ENCODE peak calls at places on chromosomes 6 and 20, in five cellular contexts. Z is pancreas, V is right atrium auricular region, P is aorta, F is AG04450. X is an unnamed sample.

GRCh38 chr6:35552285-35552917 is 39.7 kb upstream of the TULP1 start:
- DNase-seq in V (no peak), F (no peak), P (no peak), Z (peak; percentile 58), X (no peak)

GRCh38 chr6:11854418-11855165 is 76.0 kb upstream of the ADTRP start:
- DNase-seq in V (no peak), F (peak; percentile 26), Z (no peak), P (no peak), X (no peak)

GRCh38 chr20:17503501-17504325 is 27.5 kb downstream of the BFSP1 start:
- DNase-seq in P (no peak), Z (no peak), V (no peak), F (no peak), X (no peak)

GRCh38 chr6:79246891-79247290 is 12.4 kb upstream of the HMGN3 start:
- DNase-seq in Z (no peak), P (no peak), V (no peak), F (no peak), X (no peak)

GRCh38 chr6:92110390-92110789 is 1309.0 kb downstream of the EPHA7 start:
- DNase-seq in F (no peak), Z (no peak), P (no peak), V (no peak), X (no peak)

GRCh38 chr6:5438882-5439584 is 177.7 kb downstream of the FARS2 start:
- DNase-seq in P (no peak), F (no peak), Z (no peak), V (no peak), X (no peak)

GRCh38 chr6:134372603-134373281 is 54.8 kb upstream of the SGK1 start:
- DNase-seq in V (peak; percentile 75), Z (no peak), F (no peak), P (peak; percentile 71), X (no peak)

GRCh38 chr20:39295301-39295700 is 333.2 kb downstream of the DHX35 start:
- DNase-seq in Z (no peak), V (no peak), F (no peak), P (no peak), X (no peak)

GRCh38 chr6:35406666-35407065 is 45.5 kb upstream of the FANCE start:
- DNase-seq in V (no peak), Z (no peak), P (no peak), F (no peak), X (no peak)

GRCh38 chr6:162336359-162336758 is 391.2 kb downstream of the PRKN start:
- DNase-seq in P (no peak), V (no peak), Z (no peak), F (no peak), X (no peak)

GRCh38 chr6:57267586-57268293 is 45.6 kb upstream of the RAB23 start:
- DNase-seq in Z (peak; percentile 17), F (peak; percentile 96), P (no peak), V (no peak), X (no peak)

GRCh38 chr6:24125980-24126379 is at the start of gene NRSN1:
- DNase-seq in F (no peak), P (no peak), V (no peak), Z (peak; percentile 18), X (peak; percentile 76)

GRCh38 chr20:31849306-31849930 is 4.0 kb upstream of the FOXS1 start:
- DNase-seq in Z (peak; percentile 80), P (no peak), F (no peak), V (no peak), X (no peak)

GRCh38 chr6:156423075-156423474 is 354.1 kb upstream of the ARID1B start:
- DNase-seq in Z (no peak), F (no peak), V (no peak), P (no peak), X (no peak)

GRCh38 chr6:156658596-156659316 is 118.4 kb upstream of the ARID1B start:
- DNase-seq in Z (no peak), V (no peak), P (no peak), F (no peak), X (no peak)

GRCh38 chr6:91509711-91510110 is 922.8 kb upstream of the MAP3K7 start:
- DNase-seq in Z (no peak), P (no peak), V (no peak), F (no peak), X (no peak)

GRCh38 chr6:154969796-154970195 is 25.3 kb upstream of the TIAM2 start:
- DNase-seq in F (no peak), P (no peak), V (no peak), Z (no peak), X (no peak)

GRCh38 chr20:44736170-44737021 is 9.3 kb upstream of the KCNK15 start:
- DNase-seq in P (no peak), Z (peak; percentile 78), V (peak; percentile 86), F (no peak), X (peak; percentile 91)

GRCh38 chr6:140183881-140184280 is 809.4 kb upstream of the CITED2 start:
- DNase-seq in P (no peak), F (no peak), V (no peak), Z (no peak), X (no peak)

GRCh38 chr20:63361507-63362425 is 617 bp upstream of the CHRNA4 start:
- DNase-seq in V (no peak), F (no peak), Z (no peak), P (no peak), X (no peak)

GRCh38 chr20:23235173-23236027 is 115.2 kb upstream of the NXT1 start:
- DNase-seq in P (peak; percentile 84), Z (no peak), V (peak; percentile 81), F (no peak), X (peak; percentile 5)

GRCh38 chr6:147131728-147132127 is 72.5 kb upstream of the STXBP5 start:
- DNase-seq in V (no peak), F (no peak), P (no peak), Z (no peak), X (no peak)

GRCh38 chr6:148999501-148999900 is 252.7 kb downstream of the UST start:
- DNase-seq in P (no peak), V (no peak), Z (no peak), F (no peak), X (no peak)

GRCh38 chr6:85680388-85680787 is 37.7 kb upstream of the SYNCRIP start:
- DNase-seq in Z (no peak), V (no peak), F (no peak), P (no peak), X (no peak)

GRCh38 chr20:17518339-17519052 is 12.7 kb downstream of the BFSP1 start:
- DNase-seq in P (no peak), F (no peak), V (no peak), Z (no peak), X (no peak)

GRCh38 chr20:34082232-34082887 is 29.7 kb downstream of the EIF2S2 start:
- DNase-seq in Z (no peak), P (no peak), V (no peak), F (no peak), X (no peak)

GRCh38 chr6:10722570-10722819 is 375 bp upstream of the TMEM14C start:
- DNase-seq in P (no peak), V (no peak), F (no peak), Z (no peak), X (no peak)

GRCh38 chr6:44110005-44110681 is 17.1 kb downstream of the MRPL14 start:
- DNase-seq in V (no peak), Z (no peak), F (no peak), P (no peak), X (no peak)
- H3K27ac ChIP-seq in V (peak overlapping the region; percentile 87), Z (no peak overlapping the region), F (no peak overlapping the region), P (no peak overlapping the region), X (no peak overlapping the region)

GRCh38 chr6:27786048-27786447 is 126.1 kb downstream of the OR2B2 start:
- DNase-seq in V (no peak), P (no peak), F (no peak), Z (no peak), X (no peak)

GRCh38 chr6:27795697-27796494 is 116.3 kb downstream of the OR2B2 start:
- DNase-seq in V (no peak), P (no peak), Z (peak; percentile 78), F (peak; percentile 84), X (no peak)

GRCh38 chr6:27791182-27791939 is 120.8 kb downstream of the OR2B2 start:
- DNase-seq in Z (peak; percentile 59), P (peak; percentile 73), V (peak; percentile 82), F (no peak), X (peak; percentile 22)
- H3K27ac ChIP-seq in Z (no peak overlapping the region), P (peak overlapping the region; percentile 10), V (peak overlapping the region; percentile 59), F (peak overlapping the region; percentile 49), X (peak overlapping the region; percentile 16)

DNA sequence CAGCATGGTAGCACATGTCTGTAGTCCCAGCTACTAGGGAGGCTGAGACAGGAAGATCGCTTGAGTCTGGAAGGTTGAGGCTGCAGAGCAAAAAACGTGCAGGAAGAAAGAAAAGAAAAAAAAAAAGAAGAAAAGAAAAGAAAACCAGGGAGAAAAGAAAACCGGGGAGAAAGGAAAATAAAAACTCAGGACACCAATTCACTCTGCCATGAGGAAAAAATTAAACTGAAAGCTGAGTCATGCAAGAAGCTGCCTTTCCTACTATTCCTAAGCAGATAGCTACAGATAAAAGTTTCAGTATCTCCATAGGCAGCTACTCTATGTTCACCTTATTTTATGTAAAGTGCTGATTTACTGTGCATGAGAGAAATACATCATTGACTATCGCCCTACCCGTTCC is 10.5 kb downstream of the PTGIS start:
- DNase-seq in Z (no peak), V (no peak), P (no peak), F (no peak), X (no peak)
- H3K27ac ChIP-seq in Z (no peak overlapping the region), V (peak overlapping the region; percentile 57), P (peak overlapping the region; percentile 93), F (no peak overlapping the region), X (no peak overlapping the region)

DNA sequence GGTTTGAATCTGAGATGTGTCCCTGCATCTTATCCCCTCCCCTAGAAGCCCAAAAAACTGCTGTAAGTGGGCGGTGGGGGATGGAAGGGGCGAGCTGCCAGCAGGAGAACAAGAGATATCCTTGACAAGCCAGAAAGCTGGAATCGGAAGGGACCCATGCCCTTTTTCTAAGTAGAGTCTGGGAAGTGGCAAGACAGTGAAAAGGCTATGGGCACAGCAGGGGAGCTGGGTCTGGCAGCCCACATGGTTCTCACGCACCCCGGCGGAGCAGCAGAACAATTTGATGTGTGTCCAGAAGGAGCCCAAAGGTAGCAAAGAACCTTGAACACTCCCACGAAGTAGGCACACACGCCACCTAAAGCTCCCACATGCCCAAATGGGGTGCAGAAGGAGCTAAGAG is 38.6 kb downstream of the PCNA start:
- DNase-seq in Z (no peak), V (no peak), F (no peak), P (no peak), X (no peak)
- H3K27ac ChIP-seq in Z (no peak overlapping the region), V (no peak overlapping the region), F (no peak overlapping the region), P (no peak overlapping the region), X (peak overlapping the region; percentile 11)

DNA sequence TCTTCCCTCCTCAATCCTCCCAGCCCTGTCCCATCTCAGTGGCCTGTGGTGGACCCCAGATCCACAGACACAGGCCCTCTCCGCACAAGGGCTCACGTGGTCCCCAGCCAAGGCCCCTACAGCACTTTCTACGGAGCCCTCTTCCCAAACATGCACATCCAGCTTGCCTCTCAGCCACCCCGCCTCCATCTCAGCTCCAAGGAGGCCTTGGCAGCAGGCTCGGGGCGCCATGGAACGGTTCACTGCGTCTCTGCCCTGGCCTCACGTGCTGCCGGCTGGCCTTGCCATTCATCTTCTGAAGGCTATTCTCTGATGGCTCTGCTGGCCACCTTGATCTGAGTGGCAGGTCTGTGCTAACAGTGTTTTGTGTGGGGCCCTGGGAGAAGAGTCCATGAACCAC is 33.0 kb downstream of the GNAS-AS1 start:
- DNase-seq in V (no peak), F (no peak), P (no peak), Z (no peak), X (no peak)
- H3K27ac ChIP-seq in V (no peak overlapping the region), F (no peak overlapping the region), P (no peak overlapping the region), Z (no peak overlapping the region), X (no peak overlapping the region)